ENCODE peak calls at places on chromosomes 5 and 9, in four cellular contexts. A is SK-MEL-5, C is NCI-H524 treated with DMSO at 0.1 percent for 48 hours, H is A673. G is an unnamed sample.

GRCh38 chr9:5951686-5952211 is 61.1 kb downstream of the MLANA start:
- DNase-seq in A (no peak), H (no peak), C (no peak), G (peak; percentile 12)

GRCh38 chr5:134874831-134875655 is 872 bp downstream of the TXNDC15 start:
- DNase-seq in A (peak; percentile 79), H (peak; percentile 57), C (no peak), G (peak; percentile 85)

GRCh38 chr5:112555691-112556090 is 136.6 kb upstream of the EPB41L4A start:
- DNase-seq in C (no peak), H (no peak), A (no peak), G (no peak)

GRCh38 chr5:79396265-79396664 is 117.7 kb downstream of the HOMER1 start:
- DNase-seq in A (peak; percentile 13), C (no peak), H (no peak), G (peak; percentile 12)

GRCh38 chr9:105004466-105005090 is 76.6 kb upstream of the ABCA1 start:
- DNase-seq in C (no peak), A (no peak), H (no peak), G (no peak)

GRCh38 chr5:10984021-10984420 is 223.0 kb upstream of the DAP start:
- DNase-seq in C (no peak), H (no peak), A (no peak), G (no peak)

GRCh38 chr9:14170973-14171596 is 142.9 kb downstream of the NFIB start:
- DNase-seq in A (no peak), C (no peak), H (peak; percentile 8), G (no peak)

GRCh38 chr9:36903541-36904435 is 130.3 kb downstream of the PAX5 start:
- DNase-seq in C (no peak), A (peak; percentile 52), H (no peak), G (no peak)

GRCh38 chr5:129996896-129997295 is 92.6 kb downstream of the CHSY3 start:
- DNase-seq in C (no peak), H (no peak), A (no peak), G (no peak)

GRCh38 chr9:69412741-69413150 is 87.7 kb downstream of the ENTREP1 start:
- DNase-seq in H (peak; percentile 39), C (no peak), A (peak; percentile 86), G (peak; percentile 81)

GRCh38 chr9:126420643-126421564 is 94.3 kb downstream of the MVB12B start:
- DNase-seq in A (no peak), H (no peak), C (no peak), G (no peak)

GRCh38 chr9:97573482-97574073 is 59.6 kb downstream of the TSTD2 start:
- DNase-seq in C (no peak), A (no peak), H (no peak), G (no peak)

GRCh38 chr9:124011460-124012301 is at the start of gene LHX2:
- DNase-seq in C (peak; percentile 89), H (peak; percentile 90), A (peak; percentile 35), G (peak; percentile 86)

GRCh38 chr5:34474573-34475021 is 181.5 kb upstream of the RAI14 start:
- DNase-seq in C (no peak), H (peak; percentile 61), A (peak; percentile 83), G (peak; percentile 55)

GRCh38 chr9:114521846-114522245 is 16.6 kb upstream of the WHRN start:
- DNase-seq in A (no peak), C (no peak), H (no peak), G (no peak)

GRCh38 chr9:5719546-5719945 is 90.6 kb downstream of the RIC1 start:
- DNase-seq in A (no peak), C (no peak), H (no peak), G (no peak)

GRCh38 chr9:38066907-38067610 is 2.0 kb downstream of the SHB start:
- DNase-seq in A (no peak), C (no peak), H (peak; percentile 37), G (peak; percentile 43)

GRCh38 chr5:112865128-112865527 is 4.0 kb downstream of the SRP19 start:
- DNase-seq in A (no peak), H (no peak), C (no peak), G (peak; percentile 6)

GRCh38 chr5:94524841-94525697 is 93.3 kb downstream of the KIAA0825 start:
- DNase-seq in H (peak; percentile 50), A (peak; percentile 57), C (no peak), G (peak; percentile 51)

GRCh38 chr5:174462128-174462527 is 262.3 kb upstream of the MSX2 start:
- DNase-seq in C (no peak), A (no peak), H (no peak), G (no peak)

GRCh38 chr9:18721267-18722079 is 247.5 kb downstream of the ADAMTSL1 start:
- DNase-seq in C (no peak), A (no peak), H (no peak), G (peak; percentile 79)

GRCh38 chr9:98172604-98173003 is 19.8 kb downstream of the CORO2A start:
- DNase-seq in H (no peak), A (no peak), C (peak; percentile 99), G (peak; percentile 39)

GRCh38 chr9:6150483-6150882 is 65.1 kb upstream of the IL33 start:
- DNase-seq in A (no peak), C (no peak), H (no peak), G (no peak)

GRCh38 chr5:89047591-89047990 is 164.6 kb upstream of the MEF2C start:
- DNase-seq in H (no peak), C (no peak), A (no peak), G (no peak)

GRCh38 chr5:58085800-58086199 is 374.1 kb downstream of the PLK2 start:
- DNase-seq in H (no peak), A (no peak), C (no peak), G (peak; percentile 58)

GRCh38 chr9:108634164-108634563 is 221.6 kb downstream of the ACTL7B start:
- DNase-seq in H (peak; percentile 50), A (no peak), C (peak; percentile 88), G (no peak)

GRCh38 chr9:136799079-136799853 is 3.1 kb downstream of the CCDC183 start:
- DNase-seq in C (no peak), A (no peak), H (no peak), G (peak; percentile 45)

GRCh38 chr5:337565-338130 is 16.1 kb downstream of the AHRR start:
- DNase-seq in H (no peak), A (peak; percentile 87), C (no peak), G (peak; percentile 65)

GRCh38 chr9:125525846-125526619 is 181.0 kb downstream of the MAPKAP1 start:
- DNase-seq in H (no peak), A (no peak), C (no peak), G (peak; percentile 76)

GRCh38 chr9:72139233-72139632 is 10.0 kb upstream of the GDA start:
- DNase-seq in A (no peak), C (no peak), H (no peak), G (no peak)

GRCh38 chr9:121640486-121641227 is 10.8 kb upstream of the DAB2IP start:
- DNase-seq in A (no peak), H (no peak), C (no peak), G (no peak)

GRCh38 chr5:85628153-85628552 is 989.6 kb upstream of the COX7C start:
- DNase-seq in H (no peak), A (no peak), C (no peak), G (no peak)

GRCh38 chr9:20898885-20899554 is 132.4 kb downstream of the HACD4 start:
- DNase-seq in C (no peak), A (no peak), H (no peak), G (peak; percentile 23)

GRCh38 chr5:454936-455335 is 12.0 kb downstream of the EXOC3 start:
- DNase-seq in A (no peak), C (no peak), H (peak; percentile 52), G (no peak)

GRCh38 chr5:108141676-108142075 is 240.2 kb downstream of the FBXL17 start:
- DNase-seq in H (no peak), C (no peak), A (no peak), G (no peak)

GRCh38 chr5:173201636-173202265 is 33.3 kb downstream of the NKX2-5 start:
- DNase-seq in C (no peak), A (peak; percentile 7), H (peak; percentile 10), G (peak; percentile 49)

GRCh38 chr5:179261301-179262125 is 83.7 kb downstream of the ADAMTS2 start:
- DNase-seq in H (no peak), A (peak; percentile 17), C (no peak), G (peak; percentile 49)

GRCh38 chr9:86303316-86303975 is 21.1 kb upstream of the ISCA1 start:
- DNase-seq in C (no peak), A (no peak), H (no peak), G (no peak)